ENCODE peak calls at places on chromosome 10, in six cellular contexts. Y, O, V, B, E and D are unnamed samples.

GRCh38 chr10:7610017-7610416 is 56.7 kb downstream of the ITIH5 start:
- DNase-seq in Y (no peak), O (no peak), V (no peak), B (no peak), E (no peak), D (no peak)

GRCh38 chr10:36783400-36783799 is 342.0 kb upstream of the ANKRD30A start:
- DNase-seq in Y (no peak), O (no peak), V (no peak), B (no peak), E (no peak), D (no peak)

GRCh38 chr10:103542764-103543616 is 49.5 kb downstream of the NEURL1 start:
- DNase-seq in Y (no peak), O (peak; percentile 35), V (peak; percentile 40), B (peak; percentile 67), E (no peak), D (peak; percentile 55)

GRCh38 chr10:113038985-113039384 is 88.9 kb downstream of the TCF7L2 start:
- DNase-seq in Y (no peak), O (no peak), V (no peak), B (no peak), E (no peak), D (no peak)

GRCh38 chr10:12973149-12973718 is 28.3 kb downstream of the CCDC3 start:
- DNase-seq in Y (no peak), O (no peak), V (no peak), B (peak; percentile 32), E (no peak), D (no peak)

GRCh38 chr10:130472236-130472635 is 336.0 kb downstream of the GLRX3 start:
- DNase-seq in Y (no peak), O (no peak), V (no peak), B (no peak), E (no peak), D (no peak)

GRCh38 chr10:70905071-70906021 is 17.0 kb upstream of the PCBD1 start:
- DNase-seq in Y (no peak), O (no peak), V (no peak), B (no peak), E (no peak), D (no peak)

GRCh38 chr10:123663522-123663921 is 2.6 kb upstream of the GPR26 start:
- DNase-seq in Y (no peak), O (no peak), V (no peak), B (no peak), E (no peak), D (no peak)

GRCh38 chr10:35011771-35012191 is 78.4 kb downstream of the CUL2 start:
- DNase-seq in Y (no peak), O (no peak), V (no peak), B (peak; percentile 15), E (no peak), D (no peak)

GRCh38 chr10:75106242-75106641 is 5.2 kb upstream of the SAMD8 start:
- DNase-seq in Y (no peak), O (no peak), V (peak; percentile 16), B (no peak), E (no peak), D (no peak)

GRCh38 chr10:133520193-133520738 is 6.9 kb upstream of the CYP2E1 start:
- DNase-seq in Y (peak; percentile 13), O (no peak), V (peak; percentile 90), B (peak; percentile 62), E (peak; percentile 80), D (peak; percentile 88)
- H3K4me3 ChIP-seq in Y (peak overlapping the region; percentile 49), O (no peak overlapping the region), V (peak overlapping the region; percentile 48), B (no peak overlapping the region), E (peak overlapping the region; percentile 63), D (peak overlapping the region; percentile 29)

GRCh38 chr10:133394064-133394663 is at the start of gene MTG1:
- DNase-seq in Y (peak; percentile 54), O (peak; percentile 89), V (peak; percentile 95), B (peak; percentile 95), E (peak; percentile 94), D (peak; percentile 95)
- TF ChIP-seq CTCF in Y (no peak), O (no peak), V (no peak), B (peak; percentile 6), E (peak; percentile 48), D (no peak)

GRCh38 chr10:125028291-125028867 is 86.5 kb downstream of the ZRANB1 start:
- DNase-seq in Y (no peak), O (no peak), V (no peak), B (no peak), E (no peak), D (no peak)

GRCh38 chr10:125027889-125028288 is 86.0 kb downstream of the ZRANB1 start:
- DNase-seq in Y (no peak), O (no peak), V (no peak), B (no peak), E (no peak), D (no peak)

GRCh38 chr10:125025341-125025740 is 83.4 kb downstream of the ZRANB1 start:
- DNase-seq in Y (no peak), O (no peak), V (no peak), B (no peak), E (no peak), D (no peak)

GRCh38 chr10:125026036-125026931 is 84.4 kb downstream of the ZRANB1 start:
- DNase-seq in Y (no peak), O (no peak), V (no peak), B (no peak), E (no peak), D (no peak)

DNA sequence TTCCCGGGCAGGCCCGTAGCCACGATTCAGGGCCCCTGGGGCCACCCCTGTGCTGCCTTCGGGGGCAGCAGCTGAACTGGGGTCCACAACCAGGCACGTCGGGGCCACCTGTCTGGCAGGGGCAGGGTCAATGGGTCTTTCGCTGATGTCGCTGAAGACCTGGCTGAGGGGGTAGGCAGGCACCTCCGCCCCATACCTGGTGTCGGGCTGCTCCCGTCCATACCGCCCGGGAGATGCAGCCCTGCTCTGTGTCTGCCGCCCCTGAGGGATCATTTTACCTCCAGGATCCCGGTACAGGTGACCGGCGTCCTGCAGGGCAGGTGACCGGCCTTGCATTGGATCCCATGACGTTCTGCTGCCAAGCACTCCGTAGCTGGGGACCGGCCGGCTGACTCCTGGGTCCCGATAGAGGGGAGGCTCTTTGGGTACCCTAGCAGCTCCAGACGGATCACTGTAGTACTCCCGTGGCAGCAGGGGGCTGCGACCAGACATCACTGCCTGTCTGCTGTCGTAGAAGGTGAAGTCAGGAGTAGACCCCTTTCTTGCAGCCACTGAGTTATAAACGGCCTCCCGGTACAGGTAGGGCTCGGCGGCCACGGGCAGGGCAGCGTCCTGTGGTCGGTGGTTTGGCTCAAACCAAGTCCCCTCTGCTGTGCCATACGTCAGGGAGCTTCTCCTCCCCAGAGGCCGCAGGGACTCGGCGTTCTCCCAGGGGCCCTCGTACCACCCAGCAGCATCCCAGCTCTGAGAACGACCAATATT is 85.2 kb downstream of the ZRANB1 start:
- DNase-seq in Y (no peak), O (no peak), V (no peak), B (no peak), E (no peak), D (no peak)
- H3K27ac ChIP-seq in Y (no peak overlapping the region), O (no peak overlapping the region), V (no peak overlapping the region), B (no peak overlapping the region), E (peak overlapping the region; percentile 56), D (no peak overlapping the region)

GRCh38 chr10:100482834-100483185 is 20.0 kb downstream of the WNT8B start:
- DNase-seq in Y (no peak), O (no peak), V (no peak), B (no peak), E (no peak), D (no peak)
- H3K4me3 ChIP-seq in Y (peak overlapping the region; percentile 63), O (peak overlapping the region; percentile 22), V (peak overlapping the region; percentile 67), B (peak overlapping the region; percentile 34), E (peak overlapping the region; percentile 67), D (peak overlapping the region; percentile 45)

GRCh38 chr10:121169406-121169805 is 318.2 kb downstream of the WDR11 start:
- DNase-seq in Y (no peak), O (no peak), V (no peak), B (no peak), E (no peak), D (no peak)

GRCh38 chr10:121171825-121172224 is 320.7 kb downstream of the WDR11 start:
- DNase-seq in Y (no peak), O (no peak), V (no peak), B (no peak), E (no peak), D (no peak)

GRCh38 chr10:121165276-121165675 is 314.1 kb downstream of the WDR11 start:
- DNase-seq in Y (no peak), O (no peak), V (no peak), B (peak; percentile 7), E (no peak), D (no peak)

GRCh38 chr10:121168513-121169216 is 317.5 kb downstream of the WDR11 start:
- DNase-seq in Y (no peak), O (no peak), V (peak; percentile 34), B (no peak), E (no peak), D (no peak)

GRCh38 chr10:121167534-121168243 is 316.5 kb downstream of the WDR11 start:
- DNase-seq in Y (no peak), O (no peak), V (no peak), B (no peak), E (no peak), D (peak; percentile 34)
- TF ChIP-seq CTCF in Y (no peak), O (no peak), V (no peak), B (no peak), E (no peak), D (no peak)

DNA sequence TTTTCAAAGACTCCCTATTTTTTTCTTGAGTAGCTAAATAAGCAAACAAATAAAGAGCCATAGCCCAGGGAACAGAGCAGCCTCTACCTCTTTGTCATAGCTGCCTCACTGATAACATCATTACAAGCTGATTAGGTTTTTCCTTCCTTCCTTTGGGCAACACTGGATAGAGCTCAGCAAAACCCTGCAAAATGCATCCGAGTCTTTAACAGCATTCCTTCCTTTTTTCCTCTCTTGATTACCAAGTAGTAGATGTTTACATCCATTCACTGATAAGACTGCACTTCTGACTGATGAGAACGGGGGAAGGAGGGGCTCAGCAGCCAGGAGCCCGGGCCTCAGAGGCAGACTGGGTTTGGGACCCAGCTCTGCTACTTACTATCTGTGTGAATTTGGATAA is 214.3 kb downstream of the ANK3 start:
- DNase-seq in Y (no peak), O (no peak), V (no peak), B (peak; percentile 16), E (no peak), D (no peak)
- H3K27ac ChIP-seq in Y (no peak overlapping the region), O (no peak overlapping the region), V (no peak overlapping the region), B (no peak overlapping the region), E (no peak overlapping the region), D (no peak overlapping the region)

GRCh38 chr10:102408728-102409603 is 9.6 kb downstream of the PSD start:
- DNase-seq in Y (no peak), O (peak; percentile 30), V (no peak), B (peak; percentile 82), E (no peak), D (no peak)
- H3K4me3 ChIP-seq in Y (peak overlapping the region; percentile 56), O (peak overlapping the region; percentile 32), V (peak overlapping the region; percentile 55), B (peak overlapping the region; percentile 49), E (peak overlapping the region; percentile 61), D (peak overlapping the region; percentile 21)